ENCODE peak calls at places on chromosomes 16 and 17, in seven cellular contexts. One of them, this sample, is unnamed.

GRCh38 chr17:47315451-47316266 is 8.1 kb upstream of the EFCAB13 start:
- DNase-seq in A549: peak; percentile 78
- DNase-seq in Peyer's patch: peak; percentile 71
- DNase-seq in GM06990: no peak
- DNase-seq in colonic mucosa: peak; percentile 61
- DNase-seq in bronchial epithelial cell: peak; percentile 82
- DNase-seq in NT2/D1: no peak
- DNase-seq in this sample: peak; percentile 93

GRCh38 chr17:65360961-65361552 is 200.4 kb downstream of the AXIN2 start:
- DNase-seq in GM06990: no peak
- DNase-seq in bronchial epithelial cell: no peak
- DNase-seq in NT2/D1: no peak
- DNase-seq in colonic mucosa: peak; percentile 55
- DNase-seq in A549: no peak
- DNase-seq in Peyer's patch: no peak
- DNase-seq in this sample: no peak

GRCh38 chr17:69141802-69142472 is at the start of gene ABCA6:
- DNase-seq in Peyer's patch: no peak
- DNase-seq in bronchial epithelial cell: peak; percentile 27
- DNase-seq in A549: no peak
- DNase-seq in NT2/D1: no peak
- DNase-seq in colonic mucosa: no peak
- DNase-seq in GM06990: no peak
- DNase-seq in this sample: peak; percentile 65

GRCh38 chr17:61307905-61308886 is 91.4 kb upstream of the TBX2 start:
- DNase-seq in NT2/D1: no peak
- DNase-seq in A549: peak; percentile 79
- DNase-seq in bronchial epithelial cell: no peak
- DNase-seq in Peyer's patch: no peak
- DNase-seq in colonic mucosa: no peak
- DNase-seq in GM06990: no peak
- DNase-seq in this sample: peak; percentile 98

GRCh38 chr17:62627219-62627903 is at the start of gene MRC2:
- DNase-seq in NT2/D1: no peak
- DNase-seq in colonic mucosa: peak; percentile 50
- DNase-seq in A549: peak; percentile 84
- DNase-seq in bronchial epithelial cell: peak; percentile 53
- DNase-seq in GM06990: peak; percentile 53
- DNase-seq in Peyer's patch: peak; percentile 61
- DNase-seq in this sample: peak; percentile 90

GRCh38 chr17:75950421-75950820 is 9.6 kb upstream of the FBF1 start:
- DNase-seq in colonic mucosa: no peak
- DNase-seq in Peyer's patch: no peak
- DNase-seq in bronchial epithelial cell: no peak
- DNase-seq in GM06990: no peak
- DNase-seq in A549: no peak
- DNase-seq in NT2/D1: no peak
- DNase-seq in this sample: no peak

GRCh38 chr16:71537643-71538042 is 11.4 kb downstream of the CHST4 start:
- DNase-seq in NT2/D1: peak; percentile 55
- DNase-seq in GM06990: peak; percentile 29
- DNase-seq in colonic mucosa: peak; percentile 44
- DNase-seq in A549: peak; percentile 64
- DNase-seq in bronchial epithelial cell: peak; percentile 60
- DNase-seq in Peyer's patch: peak; percentile 78
- DNase-seq in this sample: peak; percentile 21

GRCh38 chr16:30368122-30368791 is 2.0 kb downstream of the TBC1D10B start:
- DNase-seq in bronchial epithelial cell: peak; percentile 62
- DNase-seq in Peyer's patch: no peak
- DNase-seq in GM06990: no peak
- DNase-seq in colonic mucosa: no peak
- DNase-seq in A549: no peak
- DNase-seq in NT2/D1: no peak
- DNase-seq in this sample: peak; percentile 64

GRCh38 chr16:85858984-85859817 is 39.8 kb upstream of the IRF8 start:
- DNase-seq in bronchial epithelial cell: no peak
- DNase-seq in colonic mucosa: peak; percentile 15
- DNase-seq in A549: no peak
- DNase-seq in GM06990: no peak
- DNase-seq in NT2/D1: no peak
- DNase-seq in Peyer's patch: peak; percentile 35
- DNase-seq in this sample: no peak

GRCh38 chr17:13756763-13757162 is 155.0 kb upstream of the HS3ST3A1 start:
- DNase-seq in GM06990: no peak
- DNase-seq in A549: no peak
- DNase-seq in colonic mucosa: no peak
- DNase-seq in bronchial epithelial cell: no peak
- DNase-seq in NT2/D1: no peak
- DNase-seq in Peyer's patch: no peak
- DNase-seq in this sample: no peak

GRCh38 chr17:59038734-59039133 is 67.9 kb downstream of the TRIM37 start:
- DNase-seq in NT2/D1: no peak
- DNase-seq in GM06990: no peak
- DNase-seq in Peyer's patch: no peak
- DNase-seq in colonic mucosa: no peak
- DNase-seq in A549: no peak
- DNase-seq in bronchial epithelial cell: no peak
- DNase-seq in this sample: peak; percentile 53

GRCh38 chr16:30447512-30448226 is 2.0 kb upstream of the SEPHS2 start:
- DNase-seq in GM06990: no peak
- DNase-seq in colonic mucosa: peak; percentile 70
- DNase-seq in bronchial epithelial cell: no peak
- DNase-seq in Peyer's patch: no peak
- DNase-seq in A549: no peak
- DNase-seq in NT2/D1: no peak
- DNase-seq in this sample: no peak

GRCh38 chr16:65388592-65388991 is 266.7 kb upstream of the CDH11 start:
- DNase-seq in NT2/D1: no peak
- DNase-seq in GM06990: no peak
- DNase-seq in Peyer's patch: no peak
- DNase-seq in bronchial epithelial cell: no peak
- DNase-seq in A549: no peak
- DNase-seq in colonic mucosa: no peak
- DNase-seq in this sample: peak; percentile 30

GRCh38 chr16:90046971-90047713 is 27.9 kb upstream of the DBNDD1 start:
- DNase-seq in NT2/D1: no peak
- DNase-seq in colonic mucosa: no peak
- DNase-seq in bronchial epithelial cell: no peak
- DNase-seq in A549: no peak
- DNase-seq in GM06990: no peak
- DNase-seq in Peyer's patch: peak; percentile 61
- DNase-seq in this sample: peak; percentile 89

GRCh38 chr17:61729690-61730268 is 133.5 kb downstream of the BRIP1 start:
- DNase-seq in colonic mucosa: no peak
- DNase-seq in GM06990: no peak
- DNase-seq in NT2/D1: no peak
- DNase-seq in A549: no peak
- DNase-seq in bronchial epithelial cell: no peak
- DNase-seq in Peyer's patch: no peak
- DNase-seq in this sample: no peak

GRCh38 chr17:21283482-21284318 is 811 bp upstream of the MAP2K3 start:
- DNase-seq in A549: no peak
- DNase-seq in Peyer's patch: no peak
- DNase-seq in colonic mucosa: no peak
- DNase-seq in bronchial epithelial cell: peak; percentile 30
- DNase-seq in GM06990: no peak
- DNase-seq in NT2/D1: no peak
- DNase-seq in this sample: peak; percentile 76

GRCh38 chr17:61478790-61479492 is 26.7 kb downstream of the TBX4 start:
- DNase-seq in colonic mucosa: no peak
- DNase-seq in bronchial epithelial cell: no peak
- DNase-seq in Peyer's patch: peak; percentile 21
- DNase-seq in NT2/D1: no peak
- DNase-seq in A549: no peak
- DNase-seq in GM06990: no peak
- DNase-seq in this sample: no peak

GRCh38 chr16:66382171-66382965 is 15.9 kb downstream of the CDH5 start:
- DNase-seq in NT2/D1: peak; percentile 32
- DNase-seq in bronchial epithelial cell: peak; percentile 98
- DNase-seq in colonic mucosa: no peak
- DNase-seq in Peyer's patch: no peak
- DNase-seq in GM06990: no peak
- DNase-seq in A549: peak; percentile 74
- DNase-seq in this sample: no peak

GRCh38 chr16:67431805-67432476 is 1.0 kb downstream of the HSD11B2 start:
- DNase-seq in A549: no peak
- DNase-seq in bronchial epithelial cell: no peak
- DNase-seq in NT2/D1: no peak
- DNase-seq in colonic mucosa: peak; percentile 59
- DNase-seq in Peyer's patch: no peak
- DNase-seq in GM06990: no peak
- DNase-seq in this sample: no peak

GRCh38 chr16:46756772-46757171 is 8.6 kb upstream of the MYLK3 start:
- DNase-seq in NT2/D1: no peak
- DNase-seq in GM06990: no peak
- DNase-seq in bronchial epithelial cell: no peak
- DNase-seq in colonic mucosa: no peak
- DNase-seq in A549: no peak
- DNase-seq in Peyer's patch: no peak
- DNase-seq in this sample: no peak

GRCh38 chr16:6645758-6646423 is 686.8 kb upstream of the RBFOX1 start:
- DNase-seq in bronchial epithelial cell: no peak
- DNase-seq in Peyer's patch: no peak
- DNase-seq in colonic mucosa: no peak
- DNase-seq in GM06990: no peak
- DNase-seq in NT2/D1: no peak
- DNase-seq in A549: no peak
- DNase-seq in this sample: no peak

GRCh38 chr16:84495506-84495905 is 9.0 kb downstream of the MEAK7 start:
- DNase-seq in Peyer's patch: no peak
- DNase-seq in GM06990: no peak
- DNase-seq in bronchial epithelial cell: no peak
- DNase-seq in colonic mucosa: no peak
- DNase-seq in NT2/D1: no peak
- DNase-seq in A549: no peak
- DNase-seq in this sample: no peak

DNA sequence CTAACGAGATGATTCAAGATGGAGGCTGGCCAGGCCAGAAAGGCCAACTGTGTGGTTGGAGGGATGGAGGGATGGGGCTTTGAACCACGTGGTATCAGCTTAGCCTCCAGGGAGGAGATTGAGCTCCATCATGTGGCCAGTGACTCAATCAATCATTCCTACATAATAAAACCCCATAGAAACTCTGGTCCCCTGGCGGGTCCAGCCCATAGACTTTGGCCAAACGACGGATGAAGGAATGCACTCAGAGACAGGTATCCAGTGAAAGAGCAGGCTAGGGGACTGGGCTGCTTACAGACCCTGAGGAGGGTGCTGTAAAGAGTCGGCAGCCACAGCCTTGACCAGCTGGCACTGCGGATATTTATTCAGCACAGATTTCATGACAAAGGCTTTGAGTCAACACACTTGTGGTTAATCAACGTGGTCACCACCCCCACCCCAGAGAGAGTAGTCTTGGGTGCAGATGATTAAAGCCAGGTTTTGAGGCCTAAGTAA is 308.7 kb upstream of the TNRC6C start:
- DNase-seq in NT2/D1: no peak
- DNase-seq in colonic mucosa: no peak
- DNase-seq in Peyer's patch: peak; percentile 17
- DNase-seq in GM06990: no peak
- DNase-seq in A549: peak; percentile 41
- DNase-seq in bronchial epithelial cell: peak; percentile 3
- DNase-seq in this sample: peak; percentile 38
- H3K4me3 ChIP-seq in NT2/D1: no peak overlapping the region
- H3K4me3 ChIP-seq in colonic mucosa: no peak overlapping the region
- H3K4me3 ChIP-seq in Peyer's patch: no peak overlapping the region
- H3K4me3 ChIP-seq in GM06990: no peak overlapping the region
- H3K4me3 ChIP-seq in A549: no peak overlapping the region
- H3K4me3 ChIP-seq in bronchial epithelial cell: no peak overlapping the region
- H3K4me3 ChIP-seq in this sample: no peak overlapping the region

DNA sequence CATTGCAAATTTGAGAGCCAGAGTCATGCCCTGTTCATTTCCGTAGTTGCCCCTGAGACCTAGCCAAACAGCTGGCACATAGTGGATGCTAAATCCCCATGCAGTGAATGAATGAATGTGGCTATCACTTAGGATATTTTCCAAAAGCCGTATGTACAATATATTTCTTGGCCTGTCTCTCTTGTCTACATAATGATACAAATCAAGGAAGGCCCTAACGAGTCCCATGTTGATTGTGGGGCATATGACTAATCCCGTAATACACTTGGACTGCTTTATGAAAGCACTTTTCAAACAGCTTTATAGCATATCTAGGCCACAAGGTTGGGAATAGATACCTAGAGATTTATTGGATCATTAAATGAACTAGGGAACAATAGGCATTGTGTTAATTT is 478.0 kb downstream of the SLC39A11 start:
- DNase-seq in Peyer's patch: no peak
- DNase-seq in GM06990: no peak
- DNase-seq in colonic mucosa: no peak
- DNase-seq in A549: peak; percentile 36
- DNase-seq in bronchial epithelial cell: no peak
- DNase-seq in NT2/D1: no peak
- DNase-seq in this sample: no peak
- H3K4me3 ChIP-seq in Peyer's patch: peak overlapping the region; percentile 24
- H3K4me3 ChIP-seq in GM06990: no peak overlapping the region
- H3K4me3 ChIP-seq in colonic mucosa: no peak overlapping the region
- H3K4me3 ChIP-seq in A549: peak overlapping the region; percentile 28
- H3K4me3 ChIP-seq in bronchial epithelial cell: no peak overlapping the region
- H3K4me3 ChIP-seq in NT2/D1: no peak overlapping the region
- H3K4me3 ChIP-seq in this sample: no peak overlapping the region

GRCh38 chr17:40484285-40484972 is 17.0 kb downstream of the TNS4 start:
- DNase-seq in Peyer's patch: no peak
- DNase-seq in GM06990: no peak
- DNase-seq in A549: no peak
- DNase-seq in colonic mucosa: no peak
- DNase-seq in NT2/D1: no peak
- DNase-seq in bronchial epithelial cell: peak; percentile 32
- DNase-seq in this sample: no peak

GRCh38 chr17:40487371-40488020 is 13.9 kb downstream of the TNS4 start:
- DNase-seq in A549: no peak
- DNase-seq in GM06990: no peak
- DNase-seq in Peyer's patch: no peak
- DNase-seq in NT2/D1: no peak
- DNase-seq in colonic mucosa: no peak
- DNase-seq in bronchial epithelial cell: peak; percentile 48
- DNase-seq in this sample: no peak

GRCh38 chr17:40484973-40485530 is 16.4 kb downstream of the TNS4 start:
- DNase-seq in bronchial epithelial cell: peak; percentile 25
- DNase-seq in GM06990: no peak
- DNase-seq in A549: no peak
- DNase-seq in colonic mucosa: no peak
- DNase-seq in NT2/D1: no peak
- DNase-seq in Peyer's patch: no peak
- DNase-seq in this sample: no peak

GRCh38 chr17:40485851-40486512 is 15.4 kb downstream of the TNS4 start:
- DNase-seq in GM06990: no peak
- DNase-seq in colonic mucosa: no peak
- DNase-seq in Peyer's patch: peak; percentile 65
- DNase-seq in bronchial epithelial cell: peak; percentile 96
- DNase-seq in NT2/D1: no peak
- DNase-seq in A549: peak; percentile 99
- DNase-seq in this sample: peak; percentile 98

GRCh38 chr17:40486513-40487370 is 14.7 kb downstream of the TNS4 start:
- DNase-seq in A549: peak; percentile 35
- DNase-seq in GM06990: no peak
- DNase-seq in NT2/D1: no peak
- DNase-seq in bronchial epithelial cell: peak; percentile 90
- DNase-seq in colonic mucosa: no peak
- DNase-seq in Peyer's patch: no peak
- DNase-seq in this sample: peak; percentile 63
- H3K4me3 ChIP-seq in A549: no peak overlapping the region
- H3K4me3 ChIP-seq in GM06990: no peak overlapping the region
- H3K4me3 ChIP-seq in NT2/D1: no peak overlapping the region
- H3K4me3 ChIP-seq in bronchial epithelial cell: no peak overlapping the region
- H3K4me3 ChIP-seq in colonic mucosa: no peak overlapping the region
- H3K4me3 ChIP-seq in Peyer's patch: no peak overlapping the region
- H3K4me3 ChIP-seq in this sample: no peak overlapping the region

GRCh38 chr17:48563385-48563838 is 14.7 kb downstream of the HOXB4 start:
- DNase-seq in NT2/D1: no peak
- DNase-seq in GM06990: no peak
- DNase-seq in bronchial epithelial cell: no peak
- DNase-seq in Peyer's patch: no peak
- DNase-seq in colonic mucosa: no peak
- DNase-seq in A549: no peak
- DNase-seq in this sample: no peak
- H3K4me3 ChIP-seq in NT2/D1: no peak overlapping the region
- H3K4me3 ChIP-seq in GM06990: no peak overlapping the region
- H3K4me3 ChIP-seq in bronchial epithelial cell: no peak overlapping the region
- H3K4me3 ChIP-seq in Peyer's patch: peak overlapping the region; percentile 37
- H3K4me3 ChIP-seq in colonic mucosa: no peak overlapping the region
- H3K4me3 ChIP-seq in A549: no peak overlapping the region
- H3K4me3 ChIP-seq in this sample: peak overlapping the region; percentile 15